ENCODE peak calls at places on chromosomes 6 and 20, in four cellular contexts. N, I, T and B are unnamed samples.
A peak's percentile ranks its signal among the peaks of the same experiment; 100 is the strongest.

GRCh38 chr6:34696189-34696738 is 303 bp downstream of the ILRUN start:
- DNase-seq in N (no peak), I (peak; percentile 22), T (no peak), B (no peak)

GRCh38 chr6:579339-579738 is 77.6 kb downstream of the HUS1B start:
- DNase-seq in N (no peak), I (peak; percentile 39), T (no peak), B (no peak)

GRCh38 chr6:50120300-50120699 is 70.6 kb upstream of the DEFB112 start:
- DNase-seq in N (no peak), I (peak; percentile 4), T (no peak), B (no peak)

GRCh38 chr20:36493801-36494114 is 47.6 kb upstream of the MYL9 start:
- DNase-seq in N (no peak), I (peak; percentile 48), T (no peak), B (no peak)

GRCh38 chr6:32411943-32412342 is 5.0 kb upstream of the BTNL2 start:
- DNase-seq in N (no peak), I (no peak), T (no peak), B (no peak)

GRCh38 chr6:34656378-34657036 is 40.1 kb downstream of the ILRUN start:
- DNase-seq in N (no peak), I (peak; percentile 89), T (no peak), B (no peak)

GRCh38 chr6:12504325-12504966 is 212.1 kb upstream of the PHACTR1 start:
- DNase-seq in N (no peak), I (peak; percentile 25), T (no peak), B (no peak)

GRCh38 chr6:78629154-78629721 is 238.1 kb upstream of the IRAK1BP1 start:
- DNase-seq in N (no peak), I (peak; percentile 42), T (no peak), B (no peak)

GRCh38 chr6:163536770-163537169 is 122.3 kb downstream of the QKI start:
- DNase-seq in N (no peak), I (peak; percentile 30), T (no peak), B (no peak)

GRCh38 chr6:158906926-158907325 is 87.8 kb upstream of the EZR start:
- DNase-seq in N (no peak), I (no peak), T (no peak), B (no peak)